ENCODE peak calls at places on chromosome 3, in seven cellular contexts. A is naive thymus-derived CD8-positive, alpha-beta T cell; O is midbrain; L is HS-27A; B is fibroblast of villous mesenchyme; Z is right lobe of liver; P is right cardiac atrium. U is an unnamed sample.

GRCh38 chr3:78645628-78646310 is 1122.0 kb downstream of the ROBO1 start:
- DNase-seq in A (no peak), O (peak), L (peak), B (peak), Z (no peak), P (no peak), U (peak)

GRCh38 chr3:55735976-55736375 is 248.9 kb upstream of the WNT5A start:
- DNase-seq in A (no peak), O (no peak), L (no peak), B (no peak), Z (no peak), P (no peak), U (no peak)

GRCh38 chr3:44722103-44722401 is 7.4 kb upstream of the ZNF501 start:
- DNase-seq in A (no peak), O (no peak), L (no peak), B (no peak), Z (no peak), P (no peak), U (no peak)

GRCh38 chr3:133895208-133896001 is at the start of gene RAB6B:
- DNase-seq in A (no peak), O (peak), L (no peak), B (peak), Z (no peak), P (peak), U (peak)

GRCh38 chr3:140927711-140928110 is 13.9 kb upstream of the SLC25A36 start:
- DNase-seq in A (no peak), O (no peak), L (no peak), B (no peak), Z (no peak), P (no peak), U (no peak)

GRCh38 chr3:178353292-178353814 is 182.9 kb upstream of the KCNMB2 start:
- DNase-seq in A (no peak), O (no peak), L (no peak), B (peak), Z (no peak), P (no peak), U (no peak)

GRCh38 chr3:104066658-104067057 is 1300.1 kb upstream of the ALCAM start:
- DNase-seq in A (no peak), O (no peak), L (no peak), B (peak), Z (no peak), P (no peak), U (peak)

GRCh38 chr3:126300761-126301481 is 56.3 kb downstream of the KLF15 start:
- DNase-seq in A (no peak), O (peak), L (no peak), B (peak), Z (peak), P (peak), U (no peak)

GRCh38 chr3:190585771-190586630 is 72.1 kb downstream of the IL1RAP start:
- DNase-seq in A (no peak), O (no peak), L (peak), B (peak), Z (no peak), P (no peak), U (peak)

GRCh38 chr3:183895774-183896173 is 11.1 kb upstream of the PARL start:
- DNase-seq in A (no peak), O (no peak), L (no peak), B (no peak), Z (no peak), P (no peak), U (no peak)

GRCh38 chr3:125436921-125437320 is 61.8 kb upstream of the ZNF148 start:
- DNase-seq in A (no peak), O (no peak), L (no peak), B (no peak), Z (no peak), P (no peak), U (no peak)

GRCh38 chr3:126050626-126051025 is 33.3 kb downstream of the SLC41A3 start:
- DNase-seq in A (no peak), O (no peak), L (no peak), B (no peak), Z (no peak), P (no peak), U (no peak)

GRCh38 chr3:69090021-69090420 is 5.3 kb downstream of the ARL6IP5 start:
- DNase-seq in A (no peak), O (no peak), L (no peak), B (peak), Z (no peak), P (no peak), U (no peak)

GRCh38 chr3:179526989-179527391 is 35.7 kb upstream of the ACTL6A start:
- DNase-seq in A (no peak), O (peak), L (no peak), B (peak), Z (no peak), P (peak), U (peak)

GRCh38 chr3:14506626-14507344 is 33.4 kb downstream of the GRIP2 start:
- DNase-seq in A (no peak), O (no peak), L (no peak), B (no peak), Z (no peak), P (peak), U (no peak)

GRCh38 chr3:194952882-194953281 is 267.2 kb downstream of the FAM43A start:
- DNase-seq in A (no peak), O (no peak), L (no peak), B (no peak), Z (no peak), P (no peak), U (no peak)

GRCh38 chr3:73061416-73061815 is at the start of gene EBLN2:
- DNase-seq in A (no peak), O (no peak), L (no peak), B (no peak), Z (no peak), P (no peak), U (no peak)

GRCh38 chr3:31955581-31955980 is 25.5 kb downstream of the OSBPL10 start:
- DNase-seq in A (no peak), O (no peak), L (no peak), B (no peak), Z (no peak), P (no peak), U (no peak)

GRCh38 chr3:152834354-152835310 is at the start of gene P2RY1:
- DNase-seq in A (no peak), O (peak), L (no peak), B (peak), Z (peak), P (peak), U (peak)

GRCh38 chr3:64220161-64220560 is 5.1 kb downstream of the PRICKLE2 start:
- DNase-seq in A (no peak), O (no peak), L (peak), B (peak), Z (no peak), P (no peak), U (peak)

GRCh38 chr3:188876370-188876769 is 295.4 kb upstream of the TPRG1 start:
- DNase-seq in A (no peak), O (no peak), L (no peak), B (no peak), Z (no peak), P (no peak), U (no peak)

GRCh38 chr3:31041161-31041978 is 146.9 kb upstream of the GADL1 start:
- DNase-seq in A (no peak), O (no peak), L (peak), B (peak), Z (no peak), P (no peak), U (peak)

GRCh38 chr3:188052229-188052965 is 101.6 kb upstream of the LPP start:
- DNase-seq in A (no peak), O (peak), L (no peak), B (peak), Z (no peak), P (peak), U (no peak)

GRCh38 chr3:187763850-187764648 is 18.8 kb upstream of the BCL6 start:
- DNase-seq in A (no peak), O (no peak), L (no peak), B (no peak), Z (no peak), P (no peak), U (no peak)

U was measured in NCI-H226.